ENCODE peak calls at places on chromosomes 13 and 19, in seven cellular contexts. One of them, this sample, is unnamed.
A peak's percentile ranks its signal among the peaks of the same experiment; 100 is the strongest.

GRCh38 chr13:92640936-92641335 is 585.7 kb upstream of the GPC6 start:
- DNase-seq in H1: no peak
- DNase-seq in K562: no peak
- DNase-seq in GM12878: no peak
- DNase-seq in SK-N-SH: no peak
- DNase-seq in HepG2: no peak
- DNase-seq in HCT116: no peak
- DNase-seq in this sample: no peak

GRCh38 chr19:38838208-38838985 is 6.8 kb upstream of the ECH1 start:
- DNase-seq in HCT116: peak; percentile 46
- DNase-seq in K562: no peak
- DNase-seq in H1: no peak
- DNase-seq in GM12878: no peak
- DNase-seq in HepG2: no peak
- DNase-seq in SK-N-SH: no peak
- DNase-seq in this sample: no peak

GRCh38 chr13:110278859-110279258 is 28.1 kb downstream of the COL4A1 start:
- DNase-seq in SK-N-SH: no peak
- DNase-seq in K562: no peak
- DNase-seq in GM12878: no peak
- DNase-seq in HepG2: no peak
- DNase-seq in HCT116: no peak
- DNase-seq in H1: no peak
- DNase-seq in this sample: no peak

GRCh38 chr13:93338906-93339305 is 112.3 kb downstream of the GPC6 start:
- DNase-seq in HCT116: no peak
- DNase-seq in K562: no peak
- DNase-seq in H1: no peak
- DNase-seq in SK-N-SH: no peak
- DNase-seq in GM12878: no peak
- DNase-seq in HepG2: no peak
- DNase-seq in this sample: no peak

GRCh38 chr19:10946964-10947657 is 13.7 kb upstream of the SMARCA4 start:
- DNase-seq in H1: no peak
- DNase-seq in SK-N-SH: no peak
- DNase-seq in GM12878: no peak
- DNase-seq in K562: no peak
- DNase-seq in HCT116: no peak
- DNase-seq in HepG2: no peak
- DNase-seq in this sample: no peak

GRCh38 chr19:51547397-51548212 is 16.1 kb upstream of the SIGLEC6 start:
- DNase-seq in H1: no peak
- DNase-seq in HCT116: no peak
- DNase-seq in K562: peak; percentile 74
- DNase-seq in SK-N-SH: no peak
- DNase-seq in GM12878: no peak
- DNase-seq in HepG2: no peak
- DNase-seq in this sample: no peak

GRCh38 chr19:991174-991931 is 7.2 kb downstream of the WDR18 start:
- DNase-seq in HCT116: peak; percentile 22
- DNase-seq in HepG2: no peak
- DNase-seq in K562: peak; percentile 89
- DNase-seq in GM12878: no peak
- DNase-seq in H1: peak; percentile 86
- DNase-seq in SK-N-SH: peak; percentile 88
- DNase-seq in this sample: no peak

GRCh38 chr13:28046981-28047380 is 53.4 kb downstream of the FLT3 start:
- DNase-seq in HCT116: no peak
- DNase-seq in GM12878: no peak
- DNase-seq in H1: no peak
- DNase-seq in SK-N-SH: no peak
- DNase-seq in K562: no peak
- DNase-seq in HepG2: no peak
- DNase-seq in this sample: no peak

GRCh38 chr19:22260499-22260898 is 25.7 kb upstream of the ZNF729 start:
- DNase-seq in K562: no peak
- DNase-seq in HepG2: no peak
- DNase-seq in GM12878: no peak
- DNase-seq in SK-N-SH: no peak
- DNase-seq in H1: no peak
- DNase-seq in HCT116: no peak
- DNase-seq in this sample: no peak

GRCh38 chr13:40401911-40402776 is 264.3 kb downstream of the FOXO1 start:
- DNase-seq in K562: peak; percentile 49
- DNase-seq in SK-N-SH: no peak
- DNase-seq in GM12878: peak; percentile 74
- DNase-seq in HepG2: peak; percentile 88
- DNase-seq in H1: no peak
- DNase-seq in HCT116: peak; percentile 64
- DNase-seq in this sample: no peak

DNA sequence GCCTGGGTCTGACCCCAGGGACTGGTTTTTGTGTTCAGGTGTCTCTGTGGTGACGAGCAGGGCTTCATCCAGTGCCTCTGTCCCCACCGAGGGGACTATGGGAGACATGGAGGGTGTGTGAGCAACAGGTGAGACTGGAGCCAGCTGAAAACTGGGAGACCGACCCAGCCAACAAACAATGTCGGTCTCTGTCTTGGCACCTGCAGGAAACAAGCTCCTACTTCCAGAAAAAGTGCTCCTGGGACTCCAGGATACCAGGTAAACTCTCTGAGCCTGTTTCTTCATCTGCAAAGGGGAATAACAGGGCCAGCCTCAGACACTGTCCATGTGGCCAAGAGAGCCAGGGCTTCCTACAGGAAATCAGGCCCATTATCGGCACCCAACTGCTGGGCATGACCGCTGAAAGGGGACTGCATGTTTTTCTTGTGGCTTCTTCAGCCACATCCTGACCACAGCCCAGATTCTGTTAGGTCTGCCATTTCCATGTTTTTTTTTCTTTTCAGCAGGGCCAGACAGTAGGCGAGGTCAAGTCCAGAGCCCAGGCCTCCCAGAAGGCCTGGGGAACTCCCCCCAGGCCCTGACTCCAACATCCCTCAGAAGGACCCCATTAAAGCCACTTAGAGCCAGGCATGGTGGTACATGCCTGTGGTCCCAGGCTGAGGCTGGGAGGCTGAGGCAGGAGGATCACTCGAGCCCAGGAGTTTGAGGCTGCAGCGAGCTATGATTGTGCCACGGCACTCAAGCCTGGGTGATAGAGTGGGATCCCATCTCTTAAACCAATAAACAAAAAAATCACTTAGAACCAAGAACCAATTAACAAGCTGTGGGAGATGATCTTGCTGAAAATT is 833 bp upstream of the BST2 start:
- DNase-seq in H1: no peak
- DNase-seq in K562: no peak
- DNase-seq in HCT116: no peak
- DNase-seq in SK-N-SH: peak; percentile 10
- DNase-seq in HepG2: no peak
- DNase-seq in GM12878: no peak
- DNase-seq in this sample: no peak
- H3K4me3 ChIP-seq in H1: no peak overlapping the region
- H3K4me3 ChIP-seq in K562: peak overlapping the region; percentile 53
- H3K4me3 ChIP-seq in HCT116: no peak overlapping the region
- H3K4me3 ChIP-seq in SK-N-SH: no peak overlapping the region
- H3K4me3 ChIP-seq in HepG2: peak overlapping the region; percentile 82
- H3K4me3 ChIP-seq in GM12878: peak overlapping the region; percentile 83
- H3K4me3 ChIP-seq in this sample: peak overlapping the region; percentile 12

GRCh38 chr13:62131604-62132003 is 716.0 kb upstream of the PCDH20 start:
- DNase-seq in SK-N-SH: no peak
- DNase-seq in HepG2: no peak
- DNase-seq in H1: no peak
- DNase-seq in GM12878: no peak
- DNase-seq in HCT116: no peak
- DNase-seq in K562: no peak
- DNase-seq in this sample: no peak
- TF ChIP-seq SIN3A in SK-N-SH: no peak
- TF ChIP-seq SIN3A in HepG2: no peak
- TF ChIP-seq SIN3A in H1: no peak
- TF ChIP-seq SIN3A in GM12878: no peak
- TF ChIP-seq SIN3A in HCT116: no peak
- TF ChIP-seq SIN3A in K562: no peak
- TF ChIP-seq SIN3A in this sample: no peak

GRCh38 chr19:49363265-49364082 is at the start of gene DKKL1:
- DNase-seq in HepG2: peak; percentile 96
- DNase-seq in SK-N-SH: peak; percentile 89
- DNase-seq in H1: peak; percentile 100
- DNase-seq in HCT116: peak; percentile 99
- DNase-seq in K562: peak; percentile 98
- DNase-seq in GM12878: peak; percentile 33
- DNase-seq in this sample: peak; percentile 94

GRCh38 chr19:49362048-49362925 is at the start of gene TEAD2:
- DNase-seq in GM12878: no peak
- DNase-seq in H1: peak; percentile 79
- DNase-seq in HepG2: peak; percentile 32
- DNase-seq in HCT116: no peak
- DNase-seq in K562: peak; percentile 50
- DNase-seq in SK-N-SH: peak; percentile 69
- DNase-seq in this sample: no peak

GRCh38 chr19:49359851-49360845 is 2.1 kb downstream of the TEAD2 start:
- DNase-seq in HepG2: no peak
- DNase-seq in HCT116: no peak
- DNase-seq in GM12878: no peak
- DNase-seq in H1: no peak
- DNase-seq in K562: no peak
- DNase-seq in SK-N-SH: no peak
- DNase-seq in this sample: no peak

GRCh38 chr19:49362926-49363264 is 679 bp upstream of the TEAD2 start:
- DNase-seq in SK-N-SH: peak; percentile 48
- DNase-seq in HepG2: peak; percentile 24
- DNase-seq in GM12878: no peak
- DNase-seq in K562: peak; percentile 30
- DNase-seq in HCT116: no peak
- DNase-seq in H1: no peak
- DNase-seq in this sample: no peak

DNA sequence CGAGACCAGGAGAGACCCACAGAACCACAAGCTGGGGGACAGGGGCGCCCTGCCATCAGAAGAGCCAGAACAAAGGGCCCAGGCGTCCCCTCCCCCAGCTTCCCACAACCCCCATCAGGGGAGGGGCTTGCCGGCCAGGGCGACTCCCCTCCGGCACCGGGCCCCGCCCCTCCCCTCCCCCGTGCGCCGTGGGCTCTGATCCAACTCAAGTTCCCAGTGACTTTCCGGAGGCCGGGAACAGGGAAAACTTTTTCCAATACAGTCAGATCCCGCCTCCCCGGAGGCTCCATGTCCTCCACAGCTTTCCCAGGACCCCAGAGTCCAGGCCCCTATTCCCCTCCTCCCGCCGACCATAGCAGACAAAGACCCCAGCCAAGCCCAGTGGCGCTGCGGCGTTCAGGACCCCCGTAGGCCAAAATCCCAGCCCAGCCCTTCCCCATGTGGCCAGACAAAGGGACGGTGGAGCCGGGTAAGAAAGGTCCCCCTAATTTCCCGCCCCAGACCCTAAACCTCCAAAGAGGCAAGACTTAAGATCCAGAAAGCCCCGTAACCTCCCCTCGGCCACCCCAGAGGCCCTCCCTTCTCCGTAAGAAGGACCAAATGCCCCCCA is 673 bp downstream of the TEAD2 start:
- DNase-seq in GM12878: no peak
- DNase-seq in H1: no peak
- DNase-seq in HepG2: peak; percentile 70
- DNase-seq in SK-N-SH: peak; percentile 79
- DNase-seq in HCT116: peak; percentile 56
- DNase-seq in K562: peak; percentile 90
- DNase-seq in this sample: no peak
- H3K4me3 ChIP-seq in GM12878: no peak overlapping the region
- H3K4me3 ChIP-seq in H1: peak overlapping the region; percentile 95
- H3K4me3 ChIP-seq in HepG2: peak overlapping the region; percentile 87
- H3K4me3 ChIP-seq in SK-N-SH: peak overlapping the region; percentile 91
- H3K4me3 ChIP-seq in HCT116: peak overlapping the region; percentile 93
- H3K4me3 ChIP-seq in K562: peak overlapping the region; percentile 59
- H3K4me3 ChIP-seq in this sample: peak overlapping the region; percentile 60

GRCh38 chr13:64266024-64266423 is 2850.4 kb upstream of the PCDH20 start:
- DNase-seq in GM12878: no peak
- DNase-seq in HCT116: no peak
- DNase-seq in K562: no peak
- DNase-seq in SK-N-SH: no peak
- DNase-seq in HepG2: no peak
- DNase-seq in H1: no peak
- DNase-seq in this sample: no peak
- TF ChIP-seq SIN3A in GM12878: no peak
- TF ChIP-seq SIN3A in HCT116: no peak
- TF ChIP-seq SIN3A in K562: no peak
- TF ChIP-seq SIN3A in SK-N-SH: no peak
- TF ChIP-seq SIN3A in HepG2: no peak
- TF ChIP-seq SIN3A in H1: no peak
- TF ChIP-seq SIN3A in this sample: no peak

GRCh38 chr19:35869327-35870123 is 1.2 kb downstream of the APLP1 start:
- DNase-seq in GM12878: no peak
- DNase-seq in HepG2: peak; percentile 41
- DNase-seq in HCT116: peak; percentile 89
- DNase-seq in K562: peak; percentile 89
- DNase-seq in H1: peak; percentile 94
- DNase-seq in SK-N-SH: peak; percentile 89
- DNase-seq in this sample: peak; percentile 93
- H3K4me3 ChIP-seq in GM12878: peak overlapping the region; percentile 51
- H3K4me3 ChIP-seq in HepG2: peak overlapping the region; percentile 52
- H3K4me3 ChIP-seq in HCT116: peak overlapping the region; percentile 49
- H3K4me3 ChIP-seq in K562: peak overlapping the region; percentile 45
- H3K4me3 ChIP-seq in H1: peak overlapping the region; percentile 38
- H3K4me3 ChIP-seq in SK-N-SH: peak overlapping the region; percentile 60
- H3K4me3 ChIP-seq in this sample: peak overlapping the region; percentile 53

GRCh38 chr13:98930014-98930625 is 47.7 kb downstream of the DOCK9 start:
- DNase-seq in K562: no peak
- DNase-seq in HCT116: no peak
- DNase-seq in GM12878: no peak
- DNase-seq in SK-N-SH: no peak
- DNase-seq in HepG2: no peak
- DNase-seq in H1: no peak
- DNase-seq in this sample: no peak
- TF ChIP-seq SIN3A in K562: no peak
- TF ChIP-seq SIN3A in HCT116: no peak
- TF ChIP-seq SIN3A in GM12878: no peak
- TF ChIP-seq SIN3A in SK-N-SH: no peak
- TF ChIP-seq SIN3A in HepG2: no peak
- TF ChIP-seq SIN3A in H1: no peak
- TF ChIP-seq SIN3A in this sample: no peak

GRCh38 chr19:12665281-12665573 is 1.3 kb downstream of the MAN2B1 start:
- DNase-seq in GM12878: peak; percentile 61
- DNase-seq in SK-N-SH: no peak
- DNase-seq in HepG2: no peak
- DNase-seq in H1: no peak
- DNase-seq in HCT116: no peak
- DNase-seq in K562: no peak
- DNase-seq in this sample: no peak
- H3K4me3 ChIP-seq in GM12878: peak overlapping the region; percentile 91
- H3K4me3 ChIP-seq in SK-N-SH: no peak overlapping the region
- H3K4me3 ChIP-seq in HepG2: no peak overlapping the region
- H3K4me3 ChIP-seq in H1: no peak overlapping the region
- H3K4me3 ChIP-seq in HCT116: no peak overlapping the region
- H3K4me3 ChIP-seq in K562: no peak overlapping the region
- H3K4me3 ChIP-seq in this sample: no peak overlapping the region